ENCODE peak calls at places on chromosomes 5 and 9, in ten cellular contexts. G is lower lobe of right lung; T is nucleus accumbens; E is T follicular helper cell; M is mesothelial cell of epicardium; W is AG08395; O is stimulated activated effector memory CD8-positive, alpha-beta T cell treated with anti-CD3 and anti-CD28 coated beads, Interleukin-12 subunit alpha, Interleukin-12 subunit beta, amount 100 ng/mL, for 72 hours; B is AG04449; R is NCI-H2081; Q is T-helper 2 cell. Y is an unnamed sample.

GRCh38 chr5:149459891-149460290 is 80.8 kb upstream of the IL17B start:
- DNase-seq in R (no peak), E (no peak), W (no peak), O (no peak), M (no peak), T (no peak), B (no peak), G (no peak), Q (no peak), Y (peak; percentile 53)

GRCh38 chr9:121353246-121353975 is 16.6 kb downstream of the STOM start:
- DNase-seq in O (peak; percentile 87), B (no peak), T (no peak), G (no peak), R (no peak), M (no peak), Q (peak; percentile 90), E (peak; percentile 30), W (no peak), Y (no peak)

GRCh38 chr5:159826351-159827222 is 89.7 kb upstream of the ADRA1B start:
- DNase-seq in M (no peak), Q (peak; percentile 16), G (no peak), R (no peak), O (no peak), T (no peak), W (peak; percentile 56), B (peak; percentile 63), E (no peak), Y (peak; percentile 78)

GRCh38 chr5:137313526-137314175 is 185.5 kb downstream of the SPOCK1 start:
- DNase-seq in G (no peak), R (no peak), M (no peak), Q (no peak), W (no peak), B (no peak), T (no peak), O (no peak), E (no peak), Y (no peak)

GRCh38 chr5:112854651-112855050 is 6.4 kb upstream of the SRP19 start:
- DNase-seq in B (no peak), R (no peak), W (no peak), O (no peak), T (no peak), G (no peak), M (no peak), E (no peak), Q (no peak), Y (no peak)

GRCh38 chr5:150149618-150150017 is 6.0 kb downstream of the PDGFRB start:
- DNase-seq in B (no peak), R (no peak), W (no peak), Q (peak; percentile 12), M (no peak), E (no peak), O (no peak), G (no peak), T (no peak), Y (no peak)

GRCh38 chr5:81428866-81429265 is 34.9 kb upstream of the ACOT12 start:
- DNase-seq in B (no peak), R (no peak), W (no peak), E (no peak), T (no peak), M (no peak), O (no peak), G (no peak), Q (no peak), Y (peak; percentile 16)

GRCh38 chr5:145157841-145158240 is 677.3 kb downstream of the PRELID2 start:
- DNase-seq in E (no peak), G (no peak), Q (no peak), B (peak; percentile 5), T (no peak), M (no peak), R (no peak), W (no peak), O (no peak), Y (no peak)

GRCh38 chr9:34370335-34370969 is 6.2 kb downstream of the MYORG start:
- DNase-seq in R (no peak), E (no peak), G (no peak), Q (no peak), O (peak; percentile 45), M (no peak), B (no peak), W (no peak), T (no peak), Y (no peak)

GRCh38 chr5:94266170-94266569 is 352.2 kb downstream of the KIAA0825 start:
- DNase-seq in T (no peak), B (no peak), Q (no peak), W (no peak), E (no peak), M (no peak), G (no peak), O (no peak), R (no peak), Y (no peak)

GRCh38 chr5:35608881-35609779 is 8.5 kb upstream of the SPEF2 start:
- DNase-seq in W (no peak), Q (no peak), T (no peak), M (no peak), O (no peak), G (no peak), B (no peak), R (no peak), E (no peak), Y (no peak)

GRCh38 chr9:113504725-113505590 is 41.4 kb downstream of the RGS3 start:
- DNase-seq in E (no peak), M (no peak), O (no peak), W (no peak), B (no peak), R (no peak), T (no peak), G (peak; percentile 27), Q (no peak), Y (no peak)

GRCh38 chr5:119829341-119829740 is 200.0 kb downstream of the FAM170A start:
- DNase-seq in G (no peak), E (no peak), B (no peak), R (no peak), Q (no peak), T (no peak), W (no peak), M (no peak), O (no peak), Y (no peak)

GRCh38 chr5:59173568-59173967 is 590.7 kb downstream of the RAB3C start:
- DNase-seq in E (no peak), T (no peak), Q (peak; percentile 66), G (no peak), B (no peak), O (no peak), M (no peak), W (no peak), R (no peak), Y (no peak)

GRCh38 chr5:55338810-55339243 is 31.0 kb downstream of the MTREX start:
- DNase-seq in Q (peak; percentile 45), M (no peak), W (no peak), T (no peak), B (no peak), R (no peak), E (no peak), G (no peak), O (peak; percentile 75), Y (no peak)

GRCh38 chr5:37722236-37723146 is 117.3 kb downstream of the GDNF start:
- DNase-seq in M (no peak), W (peak; percentile 89), Q (peak; percentile 92), O (peak; percentile 66), E (no peak), B (peak; percentile 88), R (no peak), T (no peak), G (no peak), Y (peak; percentile 95)

GRCh38 chr9:389159-389558 is 174.5 kb downstream of the DOCK8 start:
- DNase-seq in R (no peak), B (no peak), G (no peak), T (no peak), E (no peak), M (no peak), W (no peak), Q (no peak), O (no peak), Y (no peak)

GRCh38 chr5:64923151-64923685 is 154.5 kb downstream of the CWC27 start:
- DNase-seq in T (no peak), B (peak; percentile 4), R (no peak), E (no peak), G (no peak), O (no peak), M (no peak), Q (no peak), W (no peak), Y (peak; percentile 84)

GRCh38 chr9:92680166-92681119 is 10.5 kb upstream of the IPPK start:
- DNase-seq in Q (no peak), O (no peak), B (no peak), W (no peak), R (no peak), E (no peak), M (no peak), G (no peak), T (no peak), Y (no peak)

GRCh38 chr9:4805519-4805918 is 12.8 kb downstream of the RCL1 start:
- DNase-seq in T (no peak), O (no peak), B (no peak), R (no peak), W (no peak), Q (no peak), M (no peak), G (no peak), E (no peak), Y (no peak)

GRCh38 chr5:143495823-143496275 is 92.4 kb upstream of the NR3C1 start:
- DNase-seq in B (no peak), O (no peak), W (peak; percentile 38), R (peak; percentile 49), G (no peak), M (no peak), Q (no peak), T (no peak), E (no peak), Y (peak; percentile 47)

GRCh38 chr5:58156354-58156753 is 303.5 kb downstream of the PLK2 start:
- DNase-seq in M (no peak), G (no peak), B (no peak), W (peak; percentile 72), E (no peak), Q (no peak), T (no peak), R (no peak), O (no peak), Y (peak; percentile 12)

GRCh38 chr9:117205806-117206205 is 209.1 kb downstream of the ASTN2 start:
- DNase-seq in O (no peak), M (no peak), R (no peak), T (no peak), E (no peak), W (no peak), Q (no peak), B (no peak), G (no peak), Y (peak; percentile 76)

GRCh38 chr5:62722360-62722759 is 143.7 kb downstream of the LRRC70 start:
- DNase-seq in G (no peak), E (no peak), O (no peak), M (no peak), T (no peak), R (no peak), W (no peak), Q (no peak), B (no peak), Y (no peak)

GRCh38 chr5:68260455-68260854 is 44.9 kb downstream of the PIK3R1 start:
- DNase-seq in R (no peak), E (no peak), M (no peak), B (no peak), T (no peak), W (no peak), O (no peak), G (no peak), Q (peak; percentile 77), Y (peak; percentile 28)

GRCh38 chr5:171739246-171739645 is 46.4 kb upstream of the SMIM23 start:
- DNase-seq in Q (no peak), B (no peak), M (no peak), G (no peak), W (no peak), R (no peak), O (peak; percentile 28), T (no peak), E (no peak), Y (no peak)

GRCh38 chr5:1418238-1418920 is 26.9 kb downstream of the SLC6A3 start:
- DNase-seq in M (no peak), W (no peak), R (no peak), E (no peak), G (no peak), B (no peak), O (no peak), Q (no peak), T (no peak), Y (no peak)

GRCh38 chr9:76417394-76417793 is 23.2 kb upstream of the RFK start:
- DNase-seq in E (no peak), B (no peak), O (no peak), W (no peak), Q (no peak), T (no peak), G (no peak), M (no peak), R (no peak), Y (no peak)